ENCODE peak calls at places on chromosomes 1 and 21, in four cellular contexts. Q is fibroblast of the conjunctiva, H is KBM-7, S is T follicular helper cell. R is an unnamed sample.

GRCh38 chr21:15631342-15631741 is 98.4 kb upstream of the USP25 start:
- DNase-seq in Q (peak; percentile 38), H (no peak), S (no peak), R (no peak)

GRCh38 chr1:18922319-18922726 is 20.0 kb upstream of the ALDH4A1 start:
- DNase-seq in Q (peak; percentile 62), H (no peak), S (no peak), R (no peak)

GRCh38 chr1:13730751-13731482 is 30.9 kb downstream of the PRDM2 start:
- DNase-seq in Q (no peak), H (peak; percentile 87), S (peak; percentile 82), R (peak; percentile 86)

GRCh38 chr1:119453021-119453420 is 38.1 kb downstream of the HSD3B2 start:
- DNase-seq in Q (no peak), H (no peak), S (no peak), R (no peak)

GRCh38 chr1:15756143-15757015 is 2.2 kb upstream of the FBLIM1 start:
- DNase-seq in Q (no peak), H (no peak), S (no peak), R (no peak)

GRCh38 chr1:206911064-206911663 is 10.6 kb downstream of the FCMR start:
- DNase-seq in Q (peak; percentile 53), H (peak; percentile 80), S (no peak), R (peak; percentile 81)

GRCh38 chr1:62906428-62906886 is 122.5 kb downstream of the ATG4C start:
- DNase-seq in Q (no peak), H (peak; percentile 9), S (no peak), R (peak; percentile 61)

GRCh38 chr1:18109756-18110597 is 2.4 kb downstream of the IGSF21 start:
- DNase-seq in Q (no peak), H (peak; percentile 5), S (no peak), R (no peak)

GRCh38 chr1:119674110-119674509 is 26.0 kb upstream of the ZNF697 start:
- DNase-seq in Q (no peak), H (no peak), S (no peak), R (no peak)

GRCh38 chr21:28548291-28548690 is 444.4 kb downstream of the LTN1 start:
- DNase-seq in Q (no peak), H (no peak), S (no peak), R (peak; percentile 34)

GRCh38 chr1:8941906-8942305 is 3.8 kb upstream of the CA6 start:
- DNase-seq in Q (peak; percentile 31), H (no peak), S (no peak), R (no peak)

GRCh38 chr1:220203816-220204215 is 68.4 kb downstream of the RAB3GAP2 start:
- DNase-seq in Q (no peak), H (peak; percentile 31), S (no peak), R (no peak)

GRCh38 chr1:205658943-205659581 is 21.2 kb downstream of the SLC45A3 start:
- DNase-seq in Q (peak; percentile 28), H (peak; percentile 77), S (peak; percentile 57), R (peak; percentile 87)

GRCh38 chr1:46461809-46462448 is 27.7 kb upstream of the DMBX1 start:
- DNase-seq in Q (no peak), H (no peak), S (no peak), R (no peak)

GRCh38 chr1:184300446-184300845 is 86.4 kb upstream of the C1orf21 start:
- DNase-seq in Q (no peak), H (no peak), S (no peak), R (no peak)

GRCh38 chr1:38064232-38064903 is 17.8 kb upstream of the POU3F1 start:
- DNase-seq in Q (peak; percentile 16), H (no peak), S (no peak), R (no peak)

GRCh38 chr1:21620461-21620860 is 48.7 kb downstream of the RAP1GAP start:
- DNase-seq in Q (no peak), H (no peak), S (no peak), R (no peak)

GRCh38 chr1:111770916-111771315 is 15.2 kb downstream of the DDX20 start:
- DNase-seq in Q (no peak), H (no peak), S (no peak), R (no peak)

GRCh38 chr1:65469889-65470340 is 49.4 kb downstream of the LEPR start:
- DNase-seq in Q (peak; percentile 57), H (no peak), S (no peak), R (no peak)

GRCh38 chr1:181714428-181714827 is 231.1 kb downstream of the CACNA1E start:
- DNase-seq in Q (no peak), H (no peak), S (no peak), R (no peak)

GRCh38 chr1:38872401-38873026 is 634 bp downstream of the MYCBP start:
- DNase-seq in Q (no peak), H (peak; percentile 30), S (no peak), R (peak; percentile 69)

GRCh38 chr1:20405893-20406604 is 80.0 kb downstream of the CAMK2N1 start:
- DNase-seq in Q (no peak), H (no peak), S (no peak), R (peak; percentile 73)

GRCh38 chr1:31413405-31414005 is 492 bp downstream of the SERINC2 start:
- DNase-seq in Q (peak; percentile 34), H (peak; percentile 47), S (no peak), R (no peak)

GRCh38 chr1:155206891-155207577 is 663 bp downstream of the THBS3 start:
- DNase-seq in Q (peak; percentile 69), H (peak; percentile 92), S (peak; percentile 86), R (peak; percentile 96)

GRCh38 chr1:33072707-33073106 is 8.2 kb upstream of the AZIN2 start:
- DNase-seq in Q (no peak), H (no peak), S (no peak), R (no peak)

GRCh38 chr1:72284398-72285073 is 2.2 kb upstream of the NEGR1 start:
- DNase-seq in Q (peak; percentile 76), H (peak; percentile 92), S (no peak), R (no peak)

GRCh38 chr21:31988492-31989285 is 115.9 kb downstream of the HUNK start:
- DNase-seq in Q (no peak), H (no peak), S (no peak), R (no peak)

GRCh38 chr1:97524211-97524610 is 396.6 kb downstream of the DPYD start:
- DNase-seq in Q (no peak), H (no peak), S (no peak), R (no peak)

GRCh38 chr1:85275701-85276289 is 637 bp downstream of the BCL10 start:
- DNase-seq in Q (no peak), H (no peak), S (no peak), R (no peak)

GRCh38 chr1:117930484-117930883 is 945 bp downstream of the WDR3 start:
- DNase-seq in Q (no peak), H (peak; percentile 18), S (no peak), R (peak; percentile 45)

GRCh38 chr1:234998174-234998741 is 130.4 kb downstream of the TOMM20 start:
- DNase-seq in Q (no peak), H (no peak), S (no peak), R (no peak)

GRCh38 chr1:68782890-68783289 is 286.0 kb upstream of the DEPDC1 start:
- DNase-seq in Q (no peak), H (no peak), S (no peak), R (no peak)

GRCh38 chr1:157878059-157878458 is 36.5 kb upstream of the CD5L start:
- DNase-seq in Q (peak; percentile 13), H (peak; percentile 41), S (no peak), R (peak; percentile 80)

GRCh38 chr1:198265073-198265661 is 108.4 kb downstream of the NEK7 start:
- DNase-seq in Q (no peak), H (peak; percentile 36), S (no peak), R (no peak)